ENCODE peak calls at places on chromosomes 3 and 15, in five cellular contexts. V, D, Y, H and A are unnamed samples.

GRCh38 chr3:112228786-112229185 is 65.2 kb downstream of the SLC9C1 start:
- DNase-seq in H (no peak), D (no peak), V (no peak), Y (no peak), A (no peak)

GRCh38 chr3:169144691-169145090 is 518.8 kb downstream of the MECOM start:
- DNase-seq in D (no peak), Y (peak), H (no peak), V (no peak), A (no peak)

GRCh38 chr15:65512189-65512588 is 5.3 kb downstream of the DPP8 start:
- DNase-seq in D (no peak), V (no peak), Y (no peak), H (no peak), A (no peak)

GRCh38 chr15:100704281-100705055 is 102.1 kb downstream of the ASB7 start:
- DNase-seq in H (no peak), Y (peak), D (no peak), V (no peak), A (no peak)

GRCh38 chr3:41362638-41363559 is 163.6 kb downstream of the CTNNB1 start:
- DNase-seq in Y (peak), D (no peak), H (no peak), V (peak), A (no peak)

GRCh38 chr3:131163-131889 is 65.2 kb upstream of the CHL1 start:
- DNase-seq in V (peak), D (no peak), Y (no peak), H (no peak), A (no peak)

GRCh38 chr3:43236008-43236407 is 50.3 kb upstream of the SNRK start:
- DNase-seq in Y (peak), H (no peak), V (no peak), D (no peak), A (no peak)

GRCh38 chr15:40436116-40436891 is 4.4 kb upstream of the BAHD1 start:
- DNase-seq in H (no peak), Y (no peak), D (no peak), V (no peak), A (no peak)

GRCh38 chr15:84023636-84024035 is 211.9 kb upstream of the GOLGA6L4 start:
- DNase-seq in H (no peak), V (no peak), D (no peak), Y (peak), A (no peak)

GRCh38 chr3:126969586-126969985 is 13.3 kb upstream of the PLXNA1 start:
- DNase-seq in Y (no peak), H (no peak), D (no peak), V (no peak), A (no peak)

GRCh38 chr3:135915206-135915605 is 50.3 kb upstream of the PPP2R3A start:
- DNase-seq in H (no peak), D (no peak), Y (no peak), V (no peak), A (no peak)

GRCh38 chr15:68431792-68432401 is at the start of gene ITGA11:
- DNase-seq in V (peak), H (peak), Y (peak), D (no peak), A (no peak)

GRCh38 chr15:82986442-82986780 is 401 bp downstream of the RAMAC start:
- DNase-seq in H (no peak), Y (no peak), V (no peak), D (no peak), A (no peak)

GRCh38 chr3:45497963-45498362 is 96.6 kb upstream of the LIMD1 start:
- DNase-seq in Y (no peak), V (no peak), D (no peak), H (no peak), A (no peak)

GRCh38 chr3:63979093-63979492 is 44.2 kb downstream of the PSMD6 start:
- DNase-seq in H (no peak), V (no peak), D (no peak), Y (peak), A (no peak)

GRCh38 chr15:64712353-64712752 is 63.0 kb downstream of the RBPMS2 start:
- DNase-seq in Y (no peak), D (no peak), H (no peak), V (no peak), A (no peak)

GRCh38 chr3:125110016-125110875 is 54.4 kb upstream of the HEG1 start:
- DNase-seq in Y (peak), V (no peak), H (no peak), D (no peak), A (no peak)

GRCh38 chr3:10285742-10286524 is 6.8 kb downstream of the GHRL start:
- DNase-seq in Y (no peak), D (no peak), V (no peak), H (no peak), A (no peak)

GRCh38 chr3:157027861-157028745 is 131.8 kb downstream of the CCNL1 start:
- DNase-seq in H (no peak), V (no peak), Y (no peak), D (no peak), A (no peak)

GRCh38 chr3:54139630-54140029 is 17.3 kb downstream of the CACNA2D3 start:
- DNase-seq in Y (no peak), V (no peak), D (no peak), H (no peak), A (no peak)

GRCh38 chr15:48653216-48653615 is 7.7 kb upstream of the FBN1 start:
- DNase-seq in H (no peak), Y (no peak), D (no peak), V (no peak), A (no peak)

GRCh38 chr3:71524688-71525087 is 58.8 kb downstream of the FOXP1 start:
- DNase-seq in Y (no peak), H (no peak), D (no peak), V (no peak), A (no peak)

GRCh38 chr15:88894348-88894818 is 961 bp downstream of the HAPLN3 start:
- DNase-seq in D (no peak), Y (peak), V (peak), H (peak), A (no peak)

GRCh38 chr3:5005367-5005766 is 26.1 kb downstream of the BHLHE40 start:
- DNase-seq in V (no peak), Y (no peak), H (no peak), D (no peak), A (no peak)

GRCh38 chr15:83971967-83972366 is 263.6 kb upstream of the GOLGA6L4 start:
- DNase-seq in Y (no peak), D (no peak), V (no peak), H (no peak), A (no peak)

GRCh38 chr15:59300618-59301139 is 72.0 kb downstream of the MYO1E start:
- DNase-seq in H (no peak), Y (peak), V (peak), D (no peak), A (peak)

GRCh38 chr3:127908202-127908601 is 6.8 kb upstream of the KBTBD12 start:
- DNase-seq in H (no peak), V (no peak), D (no peak), Y (no peak), A (no peak)

GRCh38 chr3:163266731-163267130 is 1770.1 kb downstream of the OTOL1 start:
- DNase-seq in V (no peak), H (no peak), D (no peak), Y (no peak), A (no peak)

GRCh38 chr3:13346481-13347389 is 73.4 kb downstream of the NUP210 start:
- DNase-seq in V (peak), D (no peak), H (no peak), Y (no peak), A (no peak)

GRCh38 chr3:128339491-128340012 is 127.1 kb downstream of the DNAJB8 start:
- DNase-seq in H (no peak), V (no peak), Y (no peak), D (no peak), A (no peak)

GRCh38 chr3:99943931-99944761 is 126.5 kb downstream of the CMSS1 start:
- DNase-seq in Y (no peak), H (no peak), V (no peak), D (no peak), A (no peak)

DNA sequence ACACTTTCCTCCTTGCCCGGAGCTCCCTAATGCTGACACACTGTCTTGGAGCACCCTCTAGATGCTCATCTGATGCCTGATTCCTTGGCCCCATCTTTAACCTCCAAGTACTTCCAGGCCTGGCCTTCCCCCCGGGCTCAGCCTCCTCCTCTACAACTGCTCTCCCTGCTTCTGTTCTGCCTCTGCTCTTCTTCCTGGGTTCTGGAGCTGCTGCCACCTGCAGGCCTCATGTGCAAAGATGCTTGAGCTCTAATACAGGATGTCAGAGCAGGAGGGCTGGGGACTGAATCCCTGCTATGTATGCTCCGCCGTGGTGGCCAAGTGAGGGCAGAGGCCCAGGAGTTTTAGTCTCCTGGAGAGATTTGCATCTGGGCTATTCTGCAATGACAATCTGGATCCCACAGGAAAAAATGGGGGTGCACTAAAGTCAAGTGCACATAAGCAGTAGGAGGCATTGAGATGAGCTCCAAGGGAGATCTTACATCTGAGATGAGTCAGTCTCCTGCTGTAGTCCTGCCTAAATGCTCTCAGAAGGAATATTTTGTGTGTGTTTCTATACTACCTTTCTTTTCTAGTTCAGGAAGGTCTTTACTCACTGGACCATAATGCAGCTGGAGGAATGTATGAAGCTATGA is 296.3 kb downstream of the UACA start:
- DNase-seq in V (peak), Y (peak), H (no peak), D (peak), A (no peak)
- TF ChIP-seq CTCF in V (peak), Y (peak), H (peak), D (peak), A (no peak)

GRCh38 chr15:99387769-99388168 is 136.5 kb downstream of the LRRC28 start:
- DNase-seq in V (no peak), D (no peak), Y (no peak), H (no peak), A (no peak)

GRCh38 chr15:99390667-99391066 is 139.4 kb downstream of the LRRC28 start:
- DNase-seq in H (no peak), V (no peak), Y (no peak), D (no peak), A (no peak)

GRCh38 chr15:99385865-99386264 is 134.6 kb downstream of the LRRC28 start:
- DNase-seq in Y (peak), V (peak), H (no peak), D (no peak), A (no peak)

GRCh38 chr15:99386429-99386828 is 135.1 kb downstream of the LRRC28 start:
- DNase-seq in Y (no peak), V (no peak), H (no peak), D (no peak), A (no peak)

GRCh38 chr15:99384992-99385669 is 133.8 kb downstream of the LRRC28 start:
- DNase-seq in V (no peak), D (no peak), H (no peak), Y (no peak), A (no peak)
- TF ChIP-seq CTCF in V (peak), D (peak), H (no peak), Y (no peak), A (no peak)

GRCh38 chr15:56886878-56887781 is 31.3 kb upstream of the TCF12 start:
- DNase-seq in V (peak), Y (peak), H (peak), D (peak), A (peak)
- TF ChIP-seq CTCF in V (no peak), Y (no peak), H (no peak), D (no peak), A (no peak)

GRCh38 chr3:46926447-46926846 is 48.9 kb downstream of the PTH1R start:
- DNase-seq in V (no peak), D (peak), Y (no peak), H (no peak), A (no peak)

GRCh38 chr3:46925585-46925934 is 48.0 kb downstream of the PTH1R start:
- DNase-seq in Y (no peak), D (peak), H (no peak), V (peak), A (no peak)

GRCh38 chr3:46924921-46925584 is 47.5 kb downstream of the PTH1R start:
- DNase-seq in H (no peak), V (no peak), D (peak), Y (no peak), A (no peak)

GRCh38 chr3:46926871-46927717 is 49.5 kb downstream of the CCDC12 start:
- DNase-seq in Y (no peak), D (peak), V (no peak), H (no peak), A (no peak)

GRCh38 chr3:46926039-46926438 is 48.5 kb downstream of the PTH1R start:
- DNase-seq in D (peak), Y (peak), H (no peak), V (peak), A (no peak)
- TF ChIP-seq CTCF in D (no peak), Y (no peak), H (no peak), V (no peak), A (no peak)